ENCODE peak calls at places on chromosomes 5 and 9, in nine cellular contexts. One of them, this sample, is unnamed. For H3K36me3, the result is how much of the 10 kb centered on the place peaks cover.

GRCh38 chr5:74127377-74128338 is 501.7 kb downstream of the ARHGEF28 start:
- DNase-seq in right atrium auricular region: no peak
- DNase-seq in cardiac muscle cell: no peak
- DNase-seq in endothelial cell of umbilical vein: peak
- DNase-seq in left ventricle myocardium inferior: no peak
- DNase-seq in thyroid gland: peak
- DNase-seq in keratinocyte: no peak
- DNase-seq in Panc1: no peak
- DNase-seq in endodermal cell: peak
- DNase-seq in this sample: peak

GRCh38 chr9:113621309-113621791 is 157.8 kb downstream of the RGS3 start:
- DNase-seq in left ventricle myocardium inferior: peak
- DNase-seq in keratinocyte: no peak
- DNase-seq in thyroid gland: peak
- DNase-seq in cardiac muscle cell: no peak
- DNase-seq in endothelial cell of umbilical vein: peak
- DNase-seq in Panc1: no peak
- DNase-seq in right atrium auricular region: peak
- DNase-seq in endodermal cell: peak
- DNase-seq in this sample: no peak

GRCh38 chr9:133238851-133239532 is 29.9 kb upstream of the OBP2B start:
- DNase-seq in left ventricle myocardium inferior: peak
- DNase-seq in keratinocyte: peak
- DNase-seq in cardiac muscle cell: peak
- DNase-seq in Panc1: peak
- DNase-seq in endothelial cell of umbilical vein: peak
- DNase-seq in right atrium auricular region: no peak
- DNase-seq in endodermal cell: peak
- DNase-seq in thyroid gland: peak
- DNase-seq in this sample: peak

GRCh38 chr5:9898319-9898718 is 268.2 kb upstream of the TAS2R1 start:
- DNase-seq in right atrium auricular region: no peak
- DNase-seq in endodermal cell: peak
- DNase-seq in left ventricle myocardium inferior: no peak
- DNase-seq in thyroid gland: peak
- DNase-seq in Panc1: peak
- DNase-seq in endothelial cell of umbilical vein: no peak
- DNase-seq in keratinocyte: no peak
- DNase-seq in cardiac muscle cell: peak
- DNase-seq in this sample: peak

GRCh38 chr9:94593459-94594345 is at the start of gene FBP2:
- DNase-seq in keratinocyte: no peak
- DNase-seq in left ventricle myocardium inferior: no peak
- DNase-seq in Panc1: no peak
- DNase-seq in endothelial cell of umbilical vein: peak
- DNase-seq in endodermal cell: no peak
- DNase-seq in thyroid gland: no peak
- DNase-seq in right atrium auricular region: no peak
- DNase-seq in cardiac muscle cell: no peak
- DNase-seq in this sample: no peak

GRCh38 chr5:55187370-55187769 is 14.4 kb upstream of the CDC20B start:
- DNase-seq in cardiac muscle cell: no peak
- DNase-seq in left ventricle myocardium inferior: no peak
- DNase-seq in right atrium auricular region: no peak
- DNase-seq in endodermal cell: no peak
- DNase-seq in keratinocyte: no peak
- DNase-seq in thyroid gland: no peak
- DNase-seq in Panc1: no peak
- DNase-seq in endothelial cell of umbilical vein: peak
- DNase-seq in this sample: peak

GRCh38 chr9:109476781-109477268 is 21.3 kb downstream of the PTPN3 start:
- DNase-seq in cardiac muscle cell: no peak
- DNase-seq in thyroid gland: no peak
- DNase-seq in endodermal cell: no peak
- DNase-seq in keratinocyte: no peak
- DNase-seq in right atrium auricular region: no peak
- DNase-seq in endothelial cell of umbilical vein: no peak
- DNase-seq in left ventricle myocardium inferior: no peak
- DNase-seq in Panc1: no peak
- DNase-seq in this sample: peak

GRCh38 chr9:121527371-121527770 is 27.7 kb upstream of the GGTA1 start:
- DNase-seq in endodermal cell: no peak
- DNase-seq in right atrium auricular region: no peak
- DNase-seq in left ventricle myocardium inferior: peak
- DNase-seq in Panc1: no peak
- DNase-seq in endothelial cell of umbilical vein: no peak
- DNase-seq in thyroid gland: no peak
- DNase-seq in keratinocyte: no peak
- DNase-seq in cardiac muscle cell: no peak
- DNase-seq in this sample: no peak

GRCh38 chr5:73748510-73749410 is 122.8 kb downstream of the ARHGEF28 start:
- DNase-seq in cardiac muscle cell: no peak
- DNase-seq in left ventricle myocardium inferior: peak
- DNase-seq in keratinocyte: no peak
- DNase-seq in Panc1: no peak
- DNase-seq in endodermal cell: no peak
- DNase-seq in endothelial cell of umbilical vein: peak
- DNase-seq in thyroid gland: peak
- DNase-seq in right atrium auricular region: no peak
- DNase-seq in this sample: no peak

GRCh38 chr5:99771296-99771695 is 763.9 kb upstream of the FAM174A start:
- DNase-seq in left ventricle myocardium inferior: no peak
- DNase-seq in Panc1: no peak
- DNase-seq in endothelial cell of umbilical vein: peak
- DNase-seq in thyroid gland: no peak
- DNase-seq in cardiac muscle cell: no peak
- DNase-seq in right atrium auricular region: no peak
- DNase-seq in endodermal cell: no peak
- DNase-seq in keratinocyte: peak
- DNase-seq in this sample: peak

GRCh38 chr5:122392844-122393243 is 80.8 kb downstream of the SNCAIP start:
- DNase-seq in endodermal cell: no peak
- DNase-seq in endothelial cell of umbilical vein: no peak
- DNase-seq in left ventricle myocardium inferior: no peak
- DNase-seq in cardiac muscle cell: no peak
- DNase-seq in keratinocyte: no peak
- DNase-seq in Panc1: no peak
- DNase-seq in thyroid gland: no peak
- DNase-seq in right atrium auricular region: no peak
- DNase-seq in this sample: no peak

GRCh38 chr5:176466245-176466871 is 18.2 kb downstream of the FAF2 start:
- DNase-seq in endodermal cell: peak
- DNase-seq in right atrium auricular region: no peak
- DNase-seq in endothelial cell of umbilical vein: peak
- DNase-seq in keratinocyte: no peak
- DNase-seq in cardiac muscle cell: no peak
- DNase-seq in Panc1: no peak
- DNase-seq in left ventricle myocardium inferior: no peak
- DNase-seq in thyroid gland: no peak
- DNase-seq in this sample: peak

GRCh38 chr5:149981233-149981632 is 19.2 kb downstream of the TIGD6 start:
- DNase-seq in endothelial cell of umbilical vein: no peak
- DNase-seq in keratinocyte: no peak
- DNase-seq in Panc1: no peak
- DNase-seq in cardiac muscle cell: no peak
- DNase-seq in right atrium auricular region: no peak
- DNase-seq in thyroid gland: no peak
- DNase-seq in left ventricle myocardium inferior: no peak
- DNase-seq in endodermal cell: no peak
- DNase-seq in this sample: no peak

GRCh38 chr5:125129151-125129806 is 382.8 kb upstream of the ZNF608 start:
- DNase-seq in left ventricle myocardium inferior: no peak
- DNase-seq in Panc1: no peak
- DNase-seq in endodermal cell: no peak
- DNase-seq in keratinocyte: peak
- DNase-seq in cardiac muscle cell: no peak
- DNase-seq in endothelial cell of umbilical vein: peak
- DNase-seq in thyroid gland: no peak
- DNase-seq in right atrium auricular region: no peak
- DNase-seq in this sample: peak

GRCh38 chr5:57209316-57210040 is 35.6 kb downstream of the GPBP1 start:
- DNase-seq in Panc1: no peak
- DNase-seq in endodermal cell: no peak
- DNase-seq in left ventricle myocardium inferior: no peak
- DNase-seq in endothelial cell of umbilical vein: no peak
- DNase-seq in cardiac muscle cell: no peak
- DNase-seq in right atrium auricular region: no peak
- DNase-seq in thyroid gland: no peak
- DNase-seq in keratinocyte: no peak
- DNase-seq in this sample: peak

GRCh38 chr5:164303646-164304225 is 798.3 kb downstream of the MAT2B start:
- DNase-seq in right atrium auricular region: no peak
- DNase-seq in endothelial cell of umbilical vein: no peak
- DNase-seq in keratinocyte: no peak
- DNase-seq in Panc1: no peak
- DNase-seq in cardiac muscle cell: no peak
- DNase-seq in thyroid gland: no peak
- DNase-seq in left ventricle myocardium inferior: no peak
- DNase-seq in endodermal cell: no peak
- DNase-seq in this sample: no peak

GRCh38 chr5:68646142-68646541 is 430.6 kb downstream of the PIK3R1 start:
- DNase-seq in cardiac muscle cell: no peak
- DNase-seq in thyroid gland: no peak
- DNase-seq in endothelial cell of umbilical vein: no peak
- DNase-seq in endodermal cell: no peak
- DNase-seq in left ventricle myocardium inferior: no peak
- DNase-seq in Panc1: no peak
- DNase-seq in keratinocyte: no peak
- DNase-seq in right atrium auricular region: no peak
- DNase-seq in this sample: no peak

GRCh38 chr5:15966066-15966640 is 213.4 kb downstream of the MARCHF11 start:
- DNase-seq in thyroid gland: no peak
- DNase-seq in cardiac muscle cell: no peak
- DNase-seq in endothelial cell of umbilical vein: no peak
- DNase-seq in keratinocyte: no peak
- DNase-seq in endodermal cell: no peak
- DNase-seq in left ventricle myocardium inferior: no peak
- DNase-seq in right atrium auricular region: no peak
- DNase-seq in Panc1: no peak
- DNase-seq in this sample: peak

GRCh38 chr5:69517763-69518212 is 25.2 kb downstream of the OCLN start:
- DNase-seq in right atrium auricular region: no peak
- DNase-seq in Panc1: peak
- DNase-seq in endodermal cell: no peak
- DNase-seq in keratinocyte: no peak
- DNase-seq in endothelial cell of umbilical vein: peak
- DNase-seq in thyroid gland: no peak
- DNase-seq in cardiac muscle cell: no peak
- DNase-seq in left ventricle myocardium inferior: no peak
- DNase-seq in this sample: peak

GRCh38 chr9:81320909-81321482 is 368.4 kb downstream of the TLE1 start:
- DNase-seq in cardiac muscle cell: no peak
- DNase-seq in Panc1: no peak
- DNase-seq in endothelial cell of umbilical vein: no peak
- DNase-seq in left ventricle myocardium inferior: no peak
- DNase-seq in thyroid gland: no peak
- DNase-seq in keratinocyte: no peak
- DNase-seq in endodermal cell: no peak
- DNase-seq in right atrium auricular region: no peak
- DNase-seq in this sample: no peak

GRCh38 chr9:130445268-130445983 is 665 bp downstream of the ASS1 start:
- DNase-seq in endothelial cell of umbilical vein: no peak
- DNase-seq in endodermal cell: peak
- DNase-seq in keratinocyte: no peak
- DNase-seq in Panc1: no peak
- DNase-seq in cardiac muscle cell: no peak
- DNase-seq in left ventricle myocardium inferior: peak
- DNase-seq in right atrium auricular region: peak
- DNase-seq in thyroid gland: peak
- DNase-seq in this sample: peak
- H3K4me3 ChIP-seq in endothelial cell of umbilical vein: peak
- H3K4me3 ChIP-seq in endodermal cell: peak
- H3K4me3 ChIP-seq in keratinocyte: peak
- H3K4me3 ChIP-seq in Panc1: peak
- H3K4me3 ChIP-seq in cardiac muscle cell: peak
- H3K4me3 ChIP-seq in left ventricle myocardium inferior: peak
- H3K4me3 ChIP-seq in right atrium auricular region: peak
- H3K4me3 ChIP-seq in thyroid gland: peak
- H3K4me3 ChIP-seq in this sample: peak

DNA sequence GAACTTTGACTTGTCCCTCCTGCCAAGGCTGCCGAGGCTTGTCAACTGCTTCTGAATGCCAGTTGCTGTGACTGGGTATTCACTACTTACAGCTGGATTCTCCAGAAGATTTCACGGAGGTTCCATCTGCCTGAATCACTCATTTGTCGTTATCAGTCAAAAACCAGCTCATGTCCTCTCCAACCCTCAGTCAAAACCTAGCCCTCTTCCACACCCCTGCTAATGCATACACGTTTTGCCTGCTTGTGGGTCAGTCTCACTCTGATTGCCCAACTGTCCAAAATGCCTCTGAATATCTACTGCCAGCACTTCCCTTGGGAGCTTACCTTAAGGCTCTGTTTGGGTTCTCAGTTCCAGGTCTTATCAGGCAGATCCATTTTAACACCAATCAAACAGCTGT is 238.6 kb upstream of the TMEM161B start:
- DNase-seq in left ventricle myocardium inferior: no peak
- DNase-seq in thyroid gland: no peak
- DNase-seq in endodermal cell: no peak
- DNase-seq in Panc1: no peak
- DNase-seq in keratinocyte: no peak
- DNase-seq in endothelial cell of umbilical vein: no peak
- DNase-seq in right atrium auricular region: no peak
- DNase-seq in cardiac muscle cell: no peak
- DNase-seq in this sample: no peak
- TF ChIP-seq CTCF in left ventricle myocardium inferior: no peak
- TF ChIP-seq CTCF in thyroid gland: no peak
- TF ChIP-seq CTCF in endodermal cell: no peak
- TF ChIP-seq CTCF in Panc1: no peak
- TF ChIP-seq CTCF in keratinocyte: no peak
- TF ChIP-seq CTCF in endothelial cell of umbilical vein: no peak
- TF ChIP-seq CTCF in right atrium auricular region: no peak
- TF ChIP-seq CTCF in cardiac muscle cell: no peak
- TF ChIP-seq CTCF in this sample: no peak

DNA sequence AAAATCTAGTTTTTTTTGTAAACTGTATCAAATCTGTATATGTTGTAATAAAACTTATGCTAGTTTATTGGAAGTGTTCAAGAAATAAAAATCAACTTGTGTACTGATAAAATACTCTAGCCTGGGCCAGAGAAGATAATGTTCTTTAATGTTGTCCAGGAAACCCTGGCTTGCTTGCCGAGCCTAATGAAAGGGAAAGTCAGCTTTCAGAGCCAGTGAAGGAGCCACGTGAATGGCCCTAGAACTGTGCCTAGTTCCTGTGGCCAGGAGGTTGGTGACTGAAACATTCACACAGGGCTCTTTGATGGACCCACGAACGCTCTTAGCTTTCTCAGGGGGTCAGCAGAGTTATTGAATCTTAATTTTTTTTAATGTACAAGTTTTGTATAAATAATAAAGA is 24.3 kb downstream of the HMGCR start:
- DNase-seq in endodermal cell: no peak
- DNase-seq in Panc1: no peak
- DNase-seq in left ventricle myocardium inferior: no peak
- DNase-seq in cardiac muscle cell: no peak
- DNase-seq in right atrium auricular region: no peak
- DNase-seq in keratinocyte: no peak
- DNase-seq in thyroid gland: peak
- DNase-seq in endothelial cell of umbilical vein: no peak
- DNase-seq in this sample: no peak
- H3K36me3 ChIP-seq in endodermal cell: half or more
- H3K36me3 ChIP-seq in Panc1: half or more
- H3K36me3 ChIP-seq in left ventricle myocardium inferior: half or more
- H3K36me3 ChIP-seq in cardiac muscle cell: half or more
- H3K36me3 ChIP-seq in right atrium auricular region: under half
- H3K36me3 ChIP-seq in keratinocyte: under half
- H3K36me3 ChIP-seq in thyroid gland: under half
- H3K36me3 ChIP-seq in endothelial cell of umbilical vein: under half
- H3K36me3 ChIP-seq in this sample: under half

GRCh38 chr5:14925326-14925725 is 53.7 kb upstream of the ANKH start:
- DNase-seq in right atrium auricular region: no peak
- DNase-seq in cardiac muscle cell: no peak
- DNase-seq in left ventricle myocardium inferior: no peak
- DNase-seq in endodermal cell: no peak
- DNase-seq in endothelial cell of umbilical vein: no peak
- DNase-seq in thyroid gland: no peak
- DNase-seq in keratinocyte: no peak
- DNase-seq in Panc1: no peak
- DNase-seq in this sample: no peak
- H3K4me3 ChIP-seq in right atrium auricular region: no peak
- H3K4me3 ChIP-seq in cardiac muscle cell: no peak
- H3K4me3 ChIP-seq in left ventricle myocardium inferior: no peak
- H3K4me3 ChIP-seq in endodermal cell: no peak
- H3K4me3 ChIP-seq in endothelial cell of umbilical vein: no peak
- H3K4me3 ChIP-seq in thyroid gland: no peak
- H3K4me3 ChIP-seq in keratinocyte: no peak
- H3K4me3 ChIP-seq in Panc1: no peak
- H3K4me3 ChIP-seq in this sample: no peak